ENCODE peak calls at places on chromosome 5, in nine cellular contexts. L is uterus; J is hepatocyte; T is IMR-90; V is sigmoid colon; Y is ovary; D is body of pancreas; X is lung; O is CD8-positive, alpha-beta T cell. S is an unnamed sample.
A peak's percentile ranks its signal among the peaks of the same experiment; 100 is the strongest.

GRCh38 chr5:14503017-14503680 is 78.4 kb upstream of the OTULINL start:
- DNase-seq in T (no peak), O (no peak), Y (no peak), J (no peak), D (no peak), L (no peak), V (no peak), X (no peak), S (no peak)

GRCh38 chr5:72160959-72161358 is 53.7 kb downstream of the MAP1B start:
- DNase-seq in L (no peak), X (no peak), D (no peak), T (peak; percentile 83), O (no peak), J (no peak), V (no peak), Y (no peak), S (no peak)

GRCh38 chr5:99156688-99157087 is 227.9 kb upstream of the CHD1 start:
- DNase-seq in T (no peak), X (no peak), V (no peak), O (no peak), J (no peak), Y (no peak), L (no peak), D (no peak), S (no peak)

GRCh38 chr5:53323943-53324642 is 156.3 kb upstream of the FST start:
- DNase-seq in D (no peak), T (peak; percentile 34), L (no peak), V (no peak), X (no peak), J (no peak), Y (no peak), O (no peak), S (no peak)

GRCh38 chr5:150616024-150616470 is 24.4 kb upstream of the SYNPO start:
- DNase-seq in V (no peak), L (peak; percentile 70), T (no peak), Y (peak; percentile 86), X (peak; percentile 67), O (no peak), D (peak; percentile 88), J (no peak), S (peak; percentile 84)

GRCh38 chr5:147479949-147480348 is 29.9 kb downstream of the DPYSL3 start:
- DNase-seq in V (no peak), X (no peak), J (no peak), L (no peak), D (no peak), O (no peak), T (peak; percentile 52), Y (no peak), S (no peak)

GRCh38 chr5:56686337-56687198 is 128.8 kb upstream of the MAP3K1 start:
- DNase-seq in D (no peak), X (no peak), O (no peak), L (no peak), J (no peak), V (no peak), Y (no peak), T (no peak), S (no peak)

GRCh38 chr5:31097851-31098250 is 95.6 kb upstream of the CDH6 start:
- DNase-seq in V (no peak), Y (no peak), X (no peak), D (no peak), J (no peak), O (no peak), T (no peak), L (no peak), S (no peak)

GRCh38 chr5:162037431-162037830 is 30.1 kb upstream of the GABRG2 start:
- DNase-seq in J (no peak), Y (no peak), L (no peak), T (no peak), V (no peak), O (no peak), X (no peak), D (no peak), S (no peak)

GRCh38 chr5:76175821-76176403 is 92.7 kb downstream of the SV2C start:
- DNase-seq in Y (no peak), J (no peak), T (no peak), X (no peak), L (no peak), O (no peak), D (no peak), V (no peak), S (no peak)

GRCh38 chr5:67816456-67816855 is 399.1 kb upstream of the PIK3R1 start:
- DNase-seq in T (no peak), V (no peak), L (no peak), D (no peak), Y (no peak), O (no peak), J (no peak), X (no peak), S (no peak)

GRCh38 chr5:158051036-158051435 is 192.1 kb upstream of the CLINT1 start:
- DNase-seq in L (no peak), D (no peak), V (no peak), T (no peak), X (no peak), O (no peak), Y (no peak), J (no peak), S (no peak)

GRCh38 chr5:11904270-11904906 is at the start of gene CTNND2:
- DNase-seq in D (peak; percentile 81), O (no peak), V (no peak), Y (peak; percentile 21), T (no peak), J (peak; percentile 86), X (peak; percentile 37), L (no peak), S (peak; percentile 4)

GRCh38 chr5:174436805-174437204 is 287.6 kb upstream of the MSX2 start:
- DNase-seq in O (no peak), Y (no peak), X (no peak), J (no peak), V (no peak), L (no peak), T (no peak), D (no peak), S (no peak)

GRCh38 chr5:135593886-135594285 is 15.1 kb upstream of the CXCL14 start:
- DNase-seq in Y (no peak), V (no peak), O (no peak), T (no peak), X (no peak), L (no peak), D (no peak), J (no peak), S (no peak)

GRCh38 chr5:8842906-8843590 is 702.8 kb downstream of the SEMA5A start:
- DNase-seq in L (no peak), X (no peak), J (peak; percentile 28), O (no peak), T (peak; percentile 60), V (no peak), D (no peak), Y (no peak), S (peak; percentile 32)

GRCh38 chr5:174303437-174304045 is 258.0 kb downstream of the NSG2 start:
- DNase-seq in D (no peak), J (no peak), V (no peak), L (no peak), X (no peak), T (no peak), O (no peak), Y (no peak), S (no peak)

GRCh38 chr5:127673401-127673800 is 24.5 kb downstream of the CTXN3 start:
- DNase-seq in T (peak; percentile 25), X (no peak), D (no peak), Y (no peak), L (no peak), J (no peak), O (no peak), V (no peak), S (no peak)

GRCh38 chr5:140794594-140795258 is at the start of gene PCDHA2:
- DNase-seq in J (peak; percentile 65), L (no peak), D (no peak), Y (no peak), V (no peak), O (no peak), X (no peak), T (no peak), S (no peak)
- H3K4me3 ChIP-seq in J (peak within 1 kb of the TSS; percentile 34), L (peak within 1 kb of the TSS; percentile 23), D (no peak within 1 kb of the TSS), Y (peak within 1 kb of the TSS; percentile 12), V (peak within 1 kb of the TSS; percentile 25), O (no peak within 1 kb of the TSS), X (no peak within 1 kb of the TSS), T (no peak within 1 kb of the TSS), S (no peak within 1 kb of the TSS)

DNA sequence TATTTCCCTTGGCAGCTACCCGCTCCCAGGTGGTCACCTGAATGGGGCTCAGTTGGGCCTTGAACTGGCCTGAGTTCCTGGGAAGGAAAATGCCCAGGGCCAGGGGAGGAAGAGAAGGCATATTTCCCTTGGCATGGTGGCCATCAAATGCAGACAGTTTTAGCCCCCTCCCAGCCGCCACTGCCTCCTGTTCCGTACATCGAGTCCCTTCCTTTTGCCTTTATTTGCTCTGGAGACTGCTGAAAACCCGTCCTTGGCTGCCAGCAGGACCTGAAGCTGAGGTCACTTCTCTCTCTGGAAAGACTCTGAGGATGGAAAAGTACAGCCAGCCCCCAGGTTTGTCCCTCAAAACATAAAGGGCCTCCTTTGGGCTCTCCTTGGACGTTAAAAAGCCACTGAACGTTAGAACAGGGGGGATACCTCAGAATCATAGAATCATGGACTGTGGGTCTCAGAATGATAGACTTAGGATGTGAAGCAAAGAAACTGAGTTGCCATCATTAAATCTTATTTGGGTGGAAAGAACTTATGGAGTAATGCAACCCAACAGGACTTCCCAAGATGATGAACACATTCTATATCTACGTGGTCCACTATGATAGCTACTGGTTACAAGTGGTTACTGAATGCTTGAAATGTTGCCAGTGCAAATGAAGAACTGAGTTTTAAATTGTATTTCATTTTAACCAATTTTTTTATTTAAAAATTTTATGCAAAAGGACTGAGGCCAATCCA is 7.1 kb downstream of the SPARC start:
- DNase-seq in V (peak; percentile 57), T (no peak), L (no peak), O (no peak), J (no peak), X (no peak), Y (no peak), D (no peak), S (no peak)
- H3K4me1 ChIP-seq in V (peaks cover 100% of the 10 kb centered on the region), T (peaks cover 59% of the 10 kb centered on the region), L (peaks cover 31% of the 10 kb centered on the region), O (no peaks in the 10 kb centered on the region), J (peaks cover 55% of the 10 kb centered on the region), X (peaks cover 16% of the 10 kb centered on the region), Y (peaks cover 61% of the 10 kb centered on the region), D (no peaks in the 10 kb centered on the region), S (no peaks in the 10 kb centered on the region)

DNA sequence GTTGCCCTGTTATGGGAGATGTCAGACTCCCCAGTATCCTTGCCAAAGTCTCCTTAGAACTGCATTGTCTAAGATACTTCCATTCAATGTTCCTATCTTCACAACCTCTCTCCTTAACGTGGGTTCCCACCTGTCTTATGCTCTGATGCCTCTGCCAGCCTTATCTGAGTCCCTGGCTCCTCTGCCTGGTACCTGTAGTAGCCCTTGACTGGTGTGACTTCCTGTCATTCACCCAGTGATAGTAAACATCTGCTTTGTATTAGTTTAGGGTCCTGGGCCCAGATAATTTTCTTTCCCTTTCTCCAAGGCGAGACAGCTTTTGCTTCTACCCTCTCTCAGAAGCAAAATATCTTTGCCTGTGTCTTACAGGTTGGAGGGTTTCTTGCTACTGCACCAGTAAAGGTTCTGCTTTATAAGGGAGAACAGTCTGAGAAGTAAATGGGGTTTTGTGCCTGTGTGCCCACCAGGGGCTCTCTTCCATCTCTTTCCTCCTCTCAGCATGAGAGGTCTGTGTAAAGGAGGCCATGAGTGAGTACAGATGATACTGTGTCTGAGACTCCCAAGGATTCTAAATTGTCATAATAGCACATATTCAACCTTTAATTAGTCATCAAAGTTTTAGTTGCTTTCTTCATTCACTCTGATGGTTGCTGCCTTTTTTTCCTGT is 220.8 kb downstream of the PRR16 start:
- DNase-seq in O (no peak), T (peak; percentile 12), Y (no peak), V (no peak), D (no peak), L (no peak), X (no peak), J (no peak), S (no peak)
- TF ChIP-seq CTCF in O (no peak), T (peak; percentile 26), Y (no peak), V (no peak), D (no peak), L (no peak), X (no peak), J (peak; percentile 4), S (no peak)

GRCh38 chr5:178965465-178966055 is 24.6 kb downstream of the ZNF454 start:
- DNase-seq in Y (no peak), X (no peak), V (no peak), O (no peak), D (no peak), T (no peak), L (no peak), J (no peak), S (no peak)
- H3K4me3 ChIP-seq in Y (no peak overlapping the region), X (no peak overlapping the region), V (no peak overlapping the region), O (no peak overlapping the region), D (no peak overlapping the region), T (no peak overlapping the region), L (no peak overlapping the region), J (no peak overlapping the region), S (no peak overlapping the region)